ENCODE peak calls at places on chromosomes 12 and 14, in six cellular contexts. U is hepatocyte, A is OCI-LY7, M is sigmoid colon, G is tibial artery, E is MM.1S. Y is an unnamed sample. For H3K36me3, the result is how much of the 10 kb centered on the place peaks cover.

GRCh38 chr12:93025145-93026103 is 96.3 kb upstream of the EEA1 start:
- DNase-seq in M (no peak), E (peak), G (no peak), A (peak), U (peak), Y (peak)

GRCh38 chr14:69460093-69460701 is 24.3 kb upstream of the PLEKHD1 start:
- DNase-seq in G (peak), M (peak), U (peak), A (peak), E (peak), Y (peak)

GRCh38 chr14:71764701-71765347 is 167.4 kb upstream of the RGS6 start:
- DNase-seq in A (no peak), E (no peak), M (no peak), U (no peak), G (no peak), Y (no peak)

GRCh38 chr14:35819591-35820540 is 6.3 kb upstream of the BRMS1L start:
- DNase-seq in E (no peak), U (no peak), G (no peak), A (no peak), M (no peak), Y (peak)

GRCh38 chr14:72847721-72848120 is 46.2 kb downstream of the DPF3 start:
- DNase-seq in M (no peak), A (no peak), U (no peak), G (no peak), E (no peak), Y (peak)

GRCh38 chr12:107296681-107297086 is 203.3 kb upstream of the CRY1 start:
- DNase-seq in E (no peak), U (no peak), A (no peak), M (no peak), G (no peak), Y (peak)

GRCh38 chr12:64946132-64946829 is 121.8 kb downstream of the TBC1D30 start:
- DNase-seq in E (no peak), U (peak), A (no peak), M (peak), G (no peak), Y (no peak)

GRCh38 chr14:39762576-39763401 is 330.6 kb upstream of the FBXO33 start:
- DNase-seq in G (no peak), A (peak), M (no peak), U (no peak), E (peak), Y (no peak)

GRCh38 chr12:119178544-119179334 is at the start of gene HSPB8:
- DNase-seq in G (peak), M (peak), U (peak), E (no peak), A (no peak), Y (peak)

GRCh38 chr12:76460807-76461206 is 98.8 kb downstream of the OSBPL8 start:
- DNase-seq in A (no peak), G (no peak), E (no peak), U (no peak), M (no peak), Y (no peak)

GRCh38 chr14:29999013-29999539 is 71.4 kb upstream of the PRKD1 start:
- DNase-seq in A (no peak), G (no peak), U (no peak), M (no peak), E (no peak), Y (peak)
- TF ChIP-seq CTCF in A (no peak), G (no peak), U (no peak), M (no peak), E (no peak), Y (no peak)

DNA sequence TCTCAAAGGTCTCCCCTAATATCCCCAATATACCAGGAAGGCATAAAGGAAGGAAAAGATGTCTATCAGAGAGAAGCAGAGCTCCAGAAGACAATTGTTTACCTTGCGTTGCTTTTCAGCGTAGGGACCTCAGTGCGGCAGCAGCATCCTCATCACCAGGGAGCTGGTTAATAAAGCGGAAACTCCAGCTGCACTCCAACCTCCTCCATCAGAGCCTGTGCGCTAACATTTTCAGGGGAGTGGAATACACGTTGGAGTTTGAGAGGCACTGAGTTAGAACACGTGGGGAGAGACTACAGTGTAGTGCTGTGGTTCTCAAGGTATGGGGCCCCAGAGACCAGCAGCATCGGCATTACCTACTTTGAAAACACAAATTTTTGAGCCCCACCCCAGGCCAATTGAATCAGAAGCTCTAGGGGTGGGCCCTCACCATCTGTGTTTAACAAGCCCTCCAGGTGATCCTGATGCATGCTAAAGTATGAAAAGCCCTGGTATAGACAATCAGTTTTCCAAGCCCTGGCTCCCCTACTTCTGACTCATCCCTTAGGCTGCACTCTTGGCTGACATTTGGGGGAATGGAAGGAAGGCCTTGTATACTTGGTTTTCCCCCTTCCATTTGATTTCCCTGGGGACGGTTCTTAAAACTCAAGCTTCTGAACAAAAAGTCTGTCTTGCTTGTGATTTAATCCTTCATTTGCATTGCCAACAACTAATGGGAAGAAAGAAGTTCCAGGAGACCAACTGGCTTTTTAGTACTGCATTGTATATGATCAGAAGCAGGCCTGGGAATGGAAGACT is 419.0 kb upstream of the CCDC196 start:
- DNase-seq in M (no peak), E (no peak), G (no peak), U (no peak), A (no peak), Y (no peak)
- H3K36me3 ChIP-seq in M (under half), E (under half), G (under half), U (under half), A (under half), Y (under half)

GRCh38 chr14:95174184-95174804 is 17.0 kb upstream of the DICER1 start:
- DNase-seq in M (no peak), E (no peak), A (no peak), U (no peak), G (no peak), Y (no peak)
- TF ChIP-seq CTCF in M (no peak), E (no peak), A (peak), U (peak), G (peak), Y (no peak)

GRCh38 chr12:68977335-68977734 is 44.4 kb upstream of the CPM start:
- DNase-seq in E (no peak), U (no peak), A (no peak), G (no peak), M (no peak), Y (no peak)
- H3K36me3 ChIP-seq in E (under half), U (under half), A (under half), G (under half), M (under half), Y (under half)

DNA sequence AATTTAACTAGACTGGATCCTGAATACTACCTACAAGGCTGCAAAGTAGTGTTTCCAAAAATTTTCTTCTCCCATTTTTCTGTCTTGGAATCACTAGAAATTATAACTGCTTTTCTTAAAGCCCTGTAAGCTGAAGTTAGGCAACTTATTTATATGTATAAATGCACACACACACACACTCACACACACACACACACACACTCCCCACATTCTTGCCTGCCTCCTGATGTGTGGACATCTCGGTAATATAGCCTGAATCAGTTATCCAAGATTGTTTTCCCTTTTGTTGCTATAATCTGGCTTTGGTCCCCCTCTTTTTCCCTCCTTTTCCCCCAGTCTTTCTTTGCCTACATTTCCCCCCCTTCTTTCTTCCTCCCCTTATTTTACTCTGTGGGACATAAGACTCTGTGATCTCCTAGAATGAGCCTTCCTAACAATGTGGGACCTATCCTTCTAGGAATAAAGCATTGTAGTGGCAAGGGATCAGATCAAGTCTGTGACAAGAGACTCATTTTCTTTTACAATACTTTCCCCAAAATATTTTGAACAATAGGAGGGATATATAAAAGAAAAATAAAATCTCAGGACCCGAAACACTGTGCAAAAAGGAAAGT is 26.1 kb upstream of the CD69 start:
- DNase-seq in U (no peak), A (no peak), M (no peak), G (no peak), E (no peak), Y (no peak)
- TF ChIP-seq CTCF in U (no peak), A (no peak), M (no peak), G (no peak), E (no peak), Y (no peak)

Y was measured in bronchial epithelial cell.